ENCODE peak calls at places on chromosomes 6 and 20, in ten cellular contexts. One of them, this sample, is unnamed.
A peak's percentile ranks its signal among the peaks of the same experiment; 100 is the strongest.

GRCh38 chr6:113190170-113190569 is 667.0 kb upstream of the MARCKS start:
- DNase-seq in right lobe of liver: no peak
- DNase-seq in BJ: no peak
- DNase-seq in AG04450: no peak
- DNase-seq in upper lobe of right lung: no peak
- DNase-seq in heart left ventricle: no peak
- DNase-seq in fibroblast of pulmonary artery: peak; percentile 18
- DNase-seq in cardiac muscle cell: peak; percentile 25
- DNase-seq in omental fat pad: no peak
- DNase-seq in esophagus squamous epithelium: no peak
- DNase-seq in this sample: no peak

GRCh38 chr6:122609881-122610689 is at the start of gene PKIB:
- DNase-seq in right lobe of liver: peak; percentile 86
- DNase-seq in BJ: no peak
- DNase-seq in AG04450: no peak
- DNase-seq in upper lobe of right lung: peak; percentile 89
- DNase-seq in heart left ventricle: peak; percentile 83
- DNase-seq in fibroblast of pulmonary artery: peak; percentile 55
- DNase-seq in cardiac muscle cell: peak; percentile 56
- DNase-seq in omental fat pad: peak; percentile 24
- DNase-seq in esophagus squamous epithelium: no peak
- DNase-seq in this sample: peak; percentile 54

GRCh38 chr6:144090384-144090783 is 5.0 kb downstream of the SF3B5 start:
- DNase-seq in right lobe of liver: no peak
- DNase-seq in BJ: no peak
- DNase-seq in AG04450: no peak
- DNase-seq in upper lobe of right lung: no peak
- DNase-seq in heart left ventricle: no peak
- DNase-seq in fibroblast of pulmonary artery: no peak
- DNase-seq in cardiac muscle cell: no peak
- DNase-seq in omental fat pad: no peak
- DNase-seq in esophagus squamous epithelium: no peak
- DNase-seq in this sample: no peak

GRCh38 chr20:21682576-21682975 is 22.9 kb upstream of the PAX1 start:
- DNase-seq in right lobe of liver: no peak
- DNase-seq in BJ: no peak
- DNase-seq in AG04450: no peak
- DNase-seq in upper lobe of right lung: no peak
- DNase-seq in heart left ventricle: no peak
- DNase-seq in fibroblast of pulmonary artery: no peak
- DNase-seq in cardiac muscle cell: no peak
- DNase-seq in omental fat pad: no peak
- DNase-seq in esophagus squamous epithelium: no peak
- DNase-seq in this sample: no peak

GRCh38 chr20:47481330-47482216 is 20.1 kb upstream of the NCOA3 start:
- DNase-seq in right lobe of liver: no peak
- DNase-seq in BJ: no peak
- DNase-seq in AG04450: no peak
- DNase-seq in upper lobe of right lung: no peak
- DNase-seq in heart left ventricle: no peak
- DNase-seq in fibroblast of pulmonary artery: no peak
- DNase-seq in cardiac muscle cell: no peak
- DNase-seq in omental fat pad: no peak
- DNase-seq in esophagus squamous epithelium: no peak
- DNase-seq in this sample: no peak

GRCh38 chr20:50992733-50993457 is 30.0 kb downstream of the KCNG1 start:
- DNase-seq in right lobe of liver: no peak
- DNase-seq in BJ: no peak
- DNase-seq in AG04450: no peak
- DNase-seq in upper lobe of right lung: no peak
- DNase-seq in heart left ventricle: no peak
- DNase-seq in fibroblast of pulmonary artery: peak; percentile 82
- DNase-seq in cardiac muscle cell: peak; percentile 83
- DNase-seq in omental fat pad: no peak
- DNase-seq in esophagus squamous epithelium: no peak
- DNase-seq in this sample: no peak

GRCh38 chr6:77383026-77383425 is 80.3 kb downstream of the HTR1B start:
- DNase-seq in right lobe of liver: no peak
- DNase-seq in BJ: no peak
- DNase-seq in AG04450: no peak
- DNase-seq in upper lobe of right lung: no peak
- DNase-seq in heart left ventricle: no peak
- DNase-seq in fibroblast of pulmonary artery: no peak
- DNase-seq in cardiac muscle cell: peak; percentile 14
- DNase-seq in omental fat pad: no peak
- DNase-seq in esophagus squamous epithelium: no peak
- DNase-seq in this sample: no peak

GRCh38 chr20:41692479-41693135 is 74.4 kb upstream of the CHD6 start:
- DNase-seq in right lobe of liver: peak; percentile 84
- DNase-seq in BJ: no peak
- DNase-seq in AG04450: no peak
- DNase-seq in upper lobe of right lung: peak; percentile 92
- DNase-seq in heart left ventricle: peak; percentile 93
- DNase-seq in fibroblast of pulmonary artery: peak; percentile 84
- DNase-seq in cardiac muscle cell: peak; percentile 91
- DNase-seq in omental fat pad: peak; percentile 29
- DNase-seq in esophagus squamous epithelium: peak; percentile 71
- DNase-seq in this sample: peak; percentile 43

GRCh38 chr20:33419140-33419974 is 18.0 kb upstream of the CDK5RAP1 start:
- DNase-seq in right lobe of liver: no peak
- DNase-seq in BJ: no peak
- DNase-seq in AG04450: no peak
- DNase-seq in upper lobe of right lung: no peak
- DNase-seq in heart left ventricle: peak; percentile 82
- DNase-seq in fibroblast of pulmonary artery: peak; percentile 74
- DNase-seq in cardiac muscle cell: peak; percentile 82
- DNase-seq in omental fat pad: no peak
- DNase-seq in esophagus squamous epithelium: no peak
- DNase-seq in this sample: no peak

GRCh38 chr6:21869085-21869771 is 275.7 kb downstream of the SOX4 start:
- DNase-seq in right lobe of liver: no peak
- DNase-seq in BJ: no peak
- DNase-seq in AG04450: no peak
- DNase-seq in upper lobe of right lung: no peak
- DNase-seq in heart left ventricle: no peak
- DNase-seq in fibroblast of pulmonary artery: no peak
- DNase-seq in cardiac muscle cell: no peak
- DNase-seq in omental fat pad: no peak
- DNase-seq in esophagus squamous epithelium: no peak
- DNase-seq in this sample: no peak

DNA sequence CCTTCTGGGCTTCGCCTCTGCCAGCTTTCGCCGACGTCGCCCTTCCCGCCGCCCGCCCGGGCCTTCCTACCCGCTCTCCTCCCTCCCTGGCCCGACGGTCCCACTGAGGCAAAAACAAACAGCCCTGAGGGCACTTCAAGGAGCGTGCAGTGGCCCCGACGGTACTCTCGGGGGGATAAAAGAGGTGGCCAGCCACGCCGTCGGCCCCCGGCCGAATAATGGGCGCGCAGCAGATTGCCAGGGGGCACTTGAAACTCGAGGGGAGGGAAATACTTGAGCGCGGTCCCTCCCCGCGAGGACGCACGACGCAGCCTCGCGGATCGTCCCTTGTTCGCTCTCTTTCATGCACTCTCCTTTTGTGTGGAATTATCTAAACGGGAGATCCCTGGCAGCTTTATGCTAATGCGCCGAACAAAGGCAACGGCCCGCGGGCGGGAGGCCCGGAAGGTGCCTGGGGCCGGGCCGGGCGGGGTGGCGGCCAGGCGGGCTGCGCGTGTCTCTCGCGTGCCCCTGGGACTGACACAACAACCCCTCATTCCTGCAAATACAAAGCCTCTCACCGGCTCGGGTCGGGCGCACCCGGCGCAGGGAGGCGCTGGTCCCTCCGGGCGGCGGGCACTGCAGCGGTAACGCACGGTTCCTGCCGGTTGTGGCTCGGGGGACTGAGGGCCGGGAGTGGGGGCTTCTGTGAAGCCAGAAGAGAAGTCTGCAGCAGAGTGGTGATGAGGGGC is 3.7 kb upstream of the INSM1 start:
- DNase-seq in right lobe of liver: no peak
- DNase-seq in BJ: no peak
- DNase-seq in AG04450: no peak
- DNase-seq in upper lobe of right lung: no peak
- DNase-seq in heart left ventricle: no peak
- DNase-seq in fibroblast of pulmonary artery: no peak
- DNase-seq in cardiac muscle cell: no peak
- DNase-seq in omental fat pad: no peak
- DNase-seq in esophagus squamous epithelium: no peak
- DNase-seq in this sample: no peak
- TF ChIP-seq CTCF in right lobe of liver: no peak
- TF ChIP-seq CTCF in BJ: no peak
- TF ChIP-seq CTCF in AG04450: no peak
- TF ChIP-seq CTCF in upper lobe of right lung: no peak
- TF ChIP-seq CTCF in heart left ventricle: no peak
- TF ChIP-seq CTCF in fibroblast of pulmonary artery: no peak
- TF ChIP-seq CTCF in cardiac muscle cell: no peak
- TF ChIP-seq CTCF in omental fat pad: no peak
- TF ChIP-seq CTCF in esophagus squamous epithelium: no peak
- TF ChIP-seq CTCF in this sample: no peak

DNA sequence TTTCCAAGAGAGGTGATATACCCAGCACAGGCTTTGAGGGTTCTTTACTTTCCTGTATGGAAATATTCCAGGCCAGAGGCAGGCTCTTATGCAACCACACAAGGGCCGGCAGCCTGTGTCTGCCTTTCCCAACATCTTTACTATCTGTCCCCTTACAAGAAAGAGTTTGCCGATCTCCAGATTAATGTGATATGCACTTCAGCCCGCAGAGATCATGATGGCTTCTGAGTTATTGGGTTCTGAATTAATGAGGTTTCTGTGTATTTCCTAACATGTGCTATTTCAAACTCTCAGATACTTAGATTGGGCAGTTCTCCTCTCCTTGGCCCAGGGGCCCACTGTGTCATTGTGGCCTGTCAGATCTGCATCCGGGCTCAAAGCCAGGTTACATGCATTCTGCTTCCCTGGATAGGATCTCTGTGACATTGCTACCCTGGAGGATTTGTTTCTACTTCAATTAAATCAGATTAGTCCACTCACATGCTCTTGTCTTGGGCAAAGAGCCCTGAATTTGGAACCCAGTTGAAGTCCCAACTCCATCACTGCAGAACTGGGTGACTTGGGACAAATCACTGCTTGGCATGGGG is 56.5 kb downstream of the TGM2 start:
- DNase-seq in right lobe of liver: no peak
- DNase-seq in BJ: peak; percentile 55
- DNase-seq in AG04450: no peak
- DNase-seq in upper lobe of right lung: no peak
- DNase-seq in heart left ventricle: peak; percentile 62
- DNase-seq in fibroblast of pulmonary artery: peak; percentile 74
- DNase-seq in cardiac muscle cell: peak; percentile 84
- DNase-seq in omental fat pad: no peak
- DNase-seq in esophagus squamous epithelium: no peak
- DNase-seq in this sample: no peak
- TF ChIP-seq CTCF in right lobe of liver: no peak
- TF ChIP-seq CTCF in BJ: no peak
- TF ChIP-seq CTCF in AG04450: no peak
- TF ChIP-seq CTCF in upper lobe of right lung: no peak
- TF ChIP-seq CTCF in heart left ventricle: no peak
- TF ChIP-seq CTCF in fibroblast of pulmonary artery: no peak
- TF ChIP-seq CTCF in cardiac muscle cell: no peak
- TF ChIP-seq CTCF in omental fat pad: no peak
- TF ChIP-seq CTCF in esophagus squamous epithelium: no peak
- TF ChIP-seq CTCF in this sample: no peak

DNA sequence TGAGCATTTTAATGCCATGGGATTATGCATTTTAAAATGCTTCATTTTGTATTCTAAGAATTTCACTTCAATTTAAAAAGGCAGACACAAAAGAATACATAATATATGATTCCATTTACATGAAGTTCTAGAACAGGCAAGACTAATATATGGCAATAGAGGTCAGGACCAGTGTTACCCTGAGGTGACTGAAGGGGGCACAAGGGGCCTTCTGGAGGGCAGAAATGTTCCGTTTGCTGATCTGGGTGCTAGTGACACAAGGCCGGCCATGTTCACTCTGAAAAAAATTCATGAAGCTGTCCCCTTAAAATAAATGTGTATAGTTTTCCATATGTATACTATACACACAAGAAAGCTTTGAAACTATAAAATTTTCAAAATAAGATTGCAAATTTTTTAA is 28.5 kb downstream of the TASP1 start:
- DNase-seq in right lobe of liver: no peak
- DNase-seq in BJ: no peak
- DNase-seq in AG04450: no peak
- DNase-seq in upper lobe of right lung: no peak
- DNase-seq in heart left ventricle: no peak
- DNase-seq in fibroblast of pulmonary artery: no peak
- DNase-seq in cardiac muscle cell: peak; percentile 5
- DNase-seq in omental fat pad: no peak
- DNase-seq in esophagus squamous epithelium: no peak
- DNase-seq in this sample: no peak
- TF ChIP-seq CTCF in right lobe of liver: no peak
- TF ChIP-seq CTCF in BJ: no peak
- TF ChIP-seq CTCF in AG04450: no peak
- TF ChIP-seq CTCF in upper lobe of right lung: no peak
- TF ChIP-seq CTCF in heart left ventricle: no peak
- TF ChIP-seq CTCF in fibroblast of pulmonary artery: no peak
- TF ChIP-seq CTCF in cardiac muscle cell: no peak
- TF ChIP-seq CTCF in omental fat pad: no peak
- TF ChIP-seq CTCF in esophagus squamous epithelium: no peak
- TF ChIP-seq CTCF in this sample: no peak

GRCh38 chr6:136070815-136071214 is 179.3 kb downstream of the MTFR2 start:
- DNase-seq in right lobe of liver: no peak
- DNase-seq in BJ: no peak
- DNase-seq in AG04450: no peak
- DNase-seq in upper lobe of right lung: no peak
- DNase-seq in heart left ventricle: no peak
- DNase-seq in fibroblast of pulmonary artery: no peak
- DNase-seq in cardiac muscle cell: no peak
- DNase-seq in omental fat pad: no peak
- DNase-seq in esophagus squamous epithelium: no peak
- DNase-seq in this sample: no peak
- TF ChIP-seq CTCF in right lobe of liver: no peak
- TF ChIP-seq CTCF in BJ: no peak
- TF ChIP-seq CTCF in AG04450: no peak
- TF ChIP-seq CTCF in upper lobe of right lung: no peak
- TF ChIP-seq CTCF in heart left ventricle: no peak
- TF ChIP-seq CTCF in fibroblast of pulmonary artery: no peak
- TF ChIP-seq CTCF in cardiac muscle cell: no peak
- TF ChIP-seq CTCF in omental fat pad: no peak
- TF ChIP-seq CTCF in esophagus squamous epithelium: no peak
- TF ChIP-seq CTCF in this sample: no peak

DNA sequence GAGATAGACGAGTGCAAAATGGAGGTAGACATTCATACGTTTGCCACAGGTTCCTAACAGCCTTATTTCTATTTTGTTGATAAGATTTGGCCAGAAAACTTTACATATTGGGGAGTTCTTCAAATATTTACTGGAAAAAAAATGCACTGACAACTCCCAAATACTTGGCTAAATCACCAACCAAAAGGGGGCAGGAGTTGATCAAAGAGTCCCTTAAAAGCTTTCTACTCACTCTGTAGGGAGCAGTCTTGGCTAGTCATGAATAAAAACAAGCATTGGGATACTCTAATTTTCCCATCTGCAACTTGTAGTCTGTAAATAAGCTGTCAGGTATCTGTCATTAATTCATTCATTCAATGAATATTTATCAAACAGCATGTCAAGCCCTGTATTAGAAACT is 18.4 kb downstream of the TENT5A start:
- DNase-seq in right lobe of liver: no peak
- DNase-seq in BJ: no peak
- DNase-seq in AG04450: no peak
- DNase-seq in upper lobe of right lung: no peak
- DNase-seq in heart left ventricle: no peak
- DNase-seq in fibroblast of pulmonary artery: peak; percentile 16
- DNase-seq in cardiac muscle cell: peak; percentile 21
- DNase-seq in omental fat pad: no peak
- DNase-seq in esophagus squamous epithelium: no peak
- DNase-seq in this sample: no peak
- TF ChIP-seq CTCF in right lobe of liver: no peak
- TF ChIP-seq CTCF in BJ: no peak
- TF ChIP-seq CTCF in AG04450: no peak
- TF ChIP-seq CTCF in upper lobe of right lung: no peak
- TF ChIP-seq CTCF in heart left ventricle: no peak
- TF ChIP-seq CTCF in fibroblast of pulmonary artery: no peak
- TF ChIP-seq CTCF in cardiac muscle cell: peak; percentile 14
- TF ChIP-seq CTCF in omental fat pad: no peak
- TF ChIP-seq CTCF in esophagus squamous epithelium: no peak
- TF ChIP-seq CTCF in this sample: no peak

This sample was measured in mesothelial cell of epicardium.